ENCODE peak calls at places on chromosomes 3 and 15, in eight cellular contexts. One of them, this sample, is unnamed.

GRCh38 chr15:60721706-60722105 is 242.8 kb upstream of the ICE2 start:
- DNase-seq in colonic mucosa: no peak
- DNase-seq in epithelial cell of esophagus: peak; percentile 41
- DNase-seq in Panc1: no peak
- DNase-seq in osteocyte: no peak
- DNase-seq in cardiac fibroblast: no peak
- DNase-seq in CD4-positive, alpha-beta T cell: no peak
- DNase-seq in suprapubic skin: no peak
- DNase-seq in this sample: no peak

GRCh38 chr3:149179225-149179624 is 42.4 kb downstream of the CP start:
- DNase-seq in suprapubic skin: no peak
- DNase-seq in epithelial cell of esophagus: peak; percentile 46
- DNase-seq in Panc1: peak; percentile 20
- DNase-seq in colonic mucosa: no peak
- DNase-seq in cardiac fibroblast: no peak
- DNase-seq in CD4-positive, alpha-beta T cell: no peak
- DNase-seq in osteocyte: no peak
- DNase-seq in this sample: no peak

GRCh38 chr15:88636039-88636438 is 2.8 kb upstream of the ISG20 start:
- DNase-seq in osteocyte: no peak
- DNase-seq in Panc1: no peak
- DNase-seq in cardiac fibroblast: no peak
- DNase-seq in suprapubic skin: peak; percentile 71
- DNase-seq in colonic mucosa: peak; percentile 56
- DNase-seq in CD4-positive, alpha-beta T cell: peak; percentile 63
- DNase-seq in epithelial cell of esophagus: peak; percentile 82
- DNase-seq in this sample: no peak

GRCh38 chr15:86355798-86356197 is 276.1 kb downstream of the AGBL1 start:
- DNase-seq in epithelial cell of esophagus: peak; percentile 55
- DNase-seq in suprapubic skin: no peak
- DNase-seq in colonic mucosa: no peak
- DNase-seq in Panc1: no peak
- DNase-seq in CD4-positive, alpha-beta T cell: no peak
- DNase-seq in cardiac fibroblast: no peak
- DNase-seq in osteocyte: no peak
- DNase-seq in this sample: no peak

GRCh38 chr15:74132681-74133070 is 2.3 kb downstream of the ISLR2 start:
- DNase-seq in Panc1: no peak
- DNase-seq in epithelial cell of esophagus: peak; percentile 50
- DNase-seq in cardiac fibroblast: no peak
- DNase-seq in colonic mucosa: no peak
- DNase-seq in osteocyte: no peak
- DNase-seq in CD4-positive, alpha-beta T cell: no peak
- DNase-seq in suprapubic skin: no peak
- DNase-seq in this sample: no peak

GRCh38 chr3:52143616-52144015 is 10.6 kb downstream of the POC1A start:
- DNase-seq in osteocyte: no peak
- DNase-seq in epithelial cell of esophagus: no peak
- DNase-seq in CD4-positive, alpha-beta T cell: no peak
- DNase-seq in colonic mucosa: no peak
- DNase-seq in suprapubic skin: no peak
- DNase-seq in Panc1: no peak
- DNase-seq in cardiac fibroblast: no peak
- DNase-seq in this sample: no peak

GRCh38 chr3:154191520-154191919 is 70.3 kb downstream of the ARHGEF26 start:
- DNase-seq in cardiac fibroblast: no peak
- DNase-seq in epithelial cell of esophagus: no peak
- DNase-seq in CD4-positive, alpha-beta T cell: no peak
- DNase-seq in Panc1: no peak
- DNase-seq in osteocyte: no peak
- DNase-seq in suprapubic skin: no peak
- DNase-seq in colonic mucosa: no peak
- DNase-seq in this sample: no peak

GRCh38 chr3:15982667-15983145 is 184.9 kb upstream of the ANKRD28 start:
- DNase-seq in colonic mucosa: no peak
- DNase-seq in cardiac fibroblast: peak; percentile 85
- DNase-seq in CD4-positive, alpha-beta T cell: no peak
- DNase-seq in Panc1: peak; percentile 81
- DNase-seq in osteocyte: no peak
- DNase-seq in epithelial cell of esophagus: peak; percentile 99
- DNase-seq in suprapubic skin: peak; percentile 73
- DNase-seq in this sample: no peak

GRCh38 chr3:100183608-100184125 is 69.4 kb upstream of the FILIP1L start:
- DNase-seq in cardiac fibroblast: no peak
- DNase-seq in suprapubic skin: no peak
- DNase-seq in epithelial cell of esophagus: no peak
- DNase-seq in osteocyte: no peak
- DNase-seq in Panc1: no peak
- DNase-seq in colonic mucosa: no peak
- DNase-seq in CD4-positive, alpha-beta T cell: no peak
- DNase-seq in this sample: no peak

GRCh38 chr3:141894524-141895176 is 18.2 kb downstream of the ATP1B3 start:
- DNase-seq in Panc1: no peak
- DNase-seq in colonic mucosa: no peak
- DNase-seq in suprapubic skin: no peak
- DNase-seq in osteocyte: no peak
- DNase-seq in CD4-positive, alpha-beta T cell: no peak
- DNase-seq in cardiac fibroblast: peak; percentile 85
- DNase-seq in epithelial cell of esophagus: peak; percentile 91
- DNase-seq in this sample: peak; percentile 52

GRCh38 chr3:196525141-196525540 is 10.0 kb upstream of the SMCO1 start:
- DNase-seq in cardiac fibroblast: no peak
- DNase-seq in Panc1: no peak
- DNase-seq in osteocyte: no peak
- DNase-seq in colonic mucosa: no peak
- DNase-seq in suprapubic skin: no peak
- DNase-seq in CD4-positive, alpha-beta T cell: no peak
- DNase-seq in epithelial cell of esophagus: no peak
- DNase-seq in this sample: no peak

GRCh38 chr15:36590838-36591237 is 11.4 kb downstream of the CDIN1 start:
- DNase-seq in CD4-positive, alpha-beta T cell: no peak
- DNase-seq in cardiac fibroblast: peak; percentile 66
- DNase-seq in colonic mucosa: no peak
- DNase-seq in osteocyte: no peak
- DNase-seq in suprapubic skin: no peak
- DNase-seq in Panc1: no peak
- DNase-seq in epithelial cell of esophagus: peak; percentile 32
- DNase-seq in this sample: no peak

GRCh38 chr3:171005648-171006047 is 20.9 kb downstream of the SLC2A2 start:
- DNase-seq in cardiac fibroblast: peak; percentile 26
- DNase-seq in Panc1: no peak
- DNase-seq in suprapubic skin: no peak
- DNase-seq in epithelial cell of esophagus: no peak
- DNase-seq in CD4-positive, alpha-beta T cell: no peak
- DNase-seq in colonic mucosa: no peak
- DNase-seq in osteocyte: no peak
- DNase-seq in this sample: no peak

GRCh38 chr3:178131801-178132200 is 404.4 kb upstream of the KCNMB2 start:
- DNase-seq in osteocyte: no peak
- DNase-seq in cardiac fibroblast: peak; percentile 55
- DNase-seq in suprapubic skin: no peak
- DNase-seq in Panc1: no peak
- DNase-seq in epithelial cell of esophagus: peak; percentile 42
- DNase-seq in CD4-positive, alpha-beta T cell: no peak
- DNase-seq in colonic mucosa: no peak
- DNase-seq in this sample: no peak

GRCh38 chr3:179088306-179088705 is 16.7 kb upstream of the ZMAT3 start:
- DNase-seq in colonic mucosa: no peak
- DNase-seq in cardiac fibroblast: no peak
- DNase-seq in suprapubic skin: no peak
- DNase-seq in osteocyte: no peak
- DNase-seq in epithelial cell of esophagus: no peak
- DNase-seq in CD4-positive, alpha-beta T cell: no peak
- DNase-seq in Panc1: no peak
- DNase-seq in this sample: no peak

GRCh38 chr15:66765478-66766281 is 63.6 kb downstream of the SMAD6 start:
- DNase-seq in Panc1: no peak
- DNase-seq in suprapubic skin: no peak
- DNase-seq in cardiac fibroblast: peak; percentile 42
- DNase-seq in colonic mucosa: peak; percentile 66
- DNase-seq in osteocyte: no peak
- DNase-seq in CD4-positive, alpha-beta T cell: no peak
- DNase-seq in epithelial cell of esophagus: peak; percentile 63
- DNase-seq in this sample: no peak

GRCh38 chr3:81244196-81244595 is 517.2 kb downstream of the GBE1 start:
- DNase-seq in cardiac fibroblast: no peak
- DNase-seq in osteocyte: no peak
- DNase-seq in suprapubic skin: no peak
- DNase-seq in colonic mucosa: no peak
- DNase-seq in epithelial cell of esophagus: no peak
- DNase-seq in CD4-positive, alpha-beta T cell: no peak
- DNase-seq in Panc1: no peak
- DNase-seq in this sample: no peak

GRCh38 chr3:81245043-81245442 is 516.4 kb downstream of the GBE1 start:
- DNase-seq in colonic mucosa: no peak
- DNase-seq in cardiac fibroblast: peak; percentile 43
- DNase-seq in epithelial cell of esophagus: no peak
- DNase-seq in CD4-positive, alpha-beta T cell: no peak
- DNase-seq in osteocyte: no peak
- DNase-seq in suprapubic skin: no peak
- DNase-seq in Panc1: no peak
- DNase-seq in this sample: no peak

GRCh38 chr3:81237193-81237592 is 524.3 kb downstream of the GBE1 start:
- DNase-seq in colonic mucosa: no peak
- DNase-seq in cardiac fibroblast: no peak
- DNase-seq in Panc1: no peak
- DNase-seq in epithelial cell of esophagus: no peak
- DNase-seq in osteocyte: no peak
- DNase-seq in CD4-positive, alpha-beta T cell: no peak
- DNase-seq in suprapubic skin: no peak
- DNase-seq in this sample: no peak

GRCh38 chr3:81245505-81245904 is 515.9 kb downstream of the GBE1 start:
- DNase-seq in CD4-positive, alpha-beta T cell: no peak
- DNase-seq in osteocyte: no peak
- DNase-seq in epithelial cell of esophagus: no peak
- DNase-seq in suprapubic skin: no peak
- DNase-seq in colonic mucosa: no peak
- DNase-seq in Panc1: no peak
- DNase-seq in cardiac fibroblast: peak; percentile 11
- DNase-seq in this sample: no peak

DNA sequence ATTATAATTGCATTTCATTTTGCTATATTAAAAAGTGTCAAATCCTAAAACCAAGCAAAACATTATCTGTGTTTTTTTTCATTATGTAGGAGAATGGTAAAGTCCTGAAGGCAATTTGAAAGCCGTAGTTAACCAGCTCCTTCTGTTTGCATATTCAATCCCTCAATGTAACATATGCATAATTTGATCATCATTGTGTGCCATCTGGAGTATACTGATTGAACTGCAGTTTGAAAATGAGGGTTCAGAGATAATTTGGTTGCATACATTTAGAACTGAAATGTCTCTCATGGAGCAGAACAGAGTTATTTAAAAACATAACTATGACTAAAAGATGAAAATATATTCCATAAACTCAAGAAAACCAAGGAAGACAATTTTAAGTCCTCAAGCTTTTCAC is 518.6 kb downstream of the GBE1 start:
- DNase-seq in Panc1: no peak
- DNase-seq in suprapubic skin: no peak
- DNase-seq in colonic mucosa: no peak
- DNase-seq in cardiac fibroblast: peak; percentile 30
- DNase-seq in CD4-positive, alpha-beta T cell: no peak
- DNase-seq in epithelial cell of esophagus: peak; percentile 41
- DNase-seq in osteocyte: no peak
- DNase-seq in this sample: no peak
- TF ChIP-seq CTCF in Panc1: peak; percentile 41
- TF ChIP-seq CTCF in suprapubic skin: no peak
- TF ChIP-seq CTCF in colonic mucosa: peak; percentile 40
- TF ChIP-seq CTCF in cardiac fibroblast: peak; percentile 58
- TF ChIP-seq CTCF in CD4-positive, alpha-beta T cell: no peak
- TF ChIP-seq CTCF in epithelial cell of esophagus: peak; percentile 52
- TF ChIP-seq CTCF in osteocyte: peak; percentile 68
- TF ChIP-seq CTCF in this sample: no peak

DNA sequence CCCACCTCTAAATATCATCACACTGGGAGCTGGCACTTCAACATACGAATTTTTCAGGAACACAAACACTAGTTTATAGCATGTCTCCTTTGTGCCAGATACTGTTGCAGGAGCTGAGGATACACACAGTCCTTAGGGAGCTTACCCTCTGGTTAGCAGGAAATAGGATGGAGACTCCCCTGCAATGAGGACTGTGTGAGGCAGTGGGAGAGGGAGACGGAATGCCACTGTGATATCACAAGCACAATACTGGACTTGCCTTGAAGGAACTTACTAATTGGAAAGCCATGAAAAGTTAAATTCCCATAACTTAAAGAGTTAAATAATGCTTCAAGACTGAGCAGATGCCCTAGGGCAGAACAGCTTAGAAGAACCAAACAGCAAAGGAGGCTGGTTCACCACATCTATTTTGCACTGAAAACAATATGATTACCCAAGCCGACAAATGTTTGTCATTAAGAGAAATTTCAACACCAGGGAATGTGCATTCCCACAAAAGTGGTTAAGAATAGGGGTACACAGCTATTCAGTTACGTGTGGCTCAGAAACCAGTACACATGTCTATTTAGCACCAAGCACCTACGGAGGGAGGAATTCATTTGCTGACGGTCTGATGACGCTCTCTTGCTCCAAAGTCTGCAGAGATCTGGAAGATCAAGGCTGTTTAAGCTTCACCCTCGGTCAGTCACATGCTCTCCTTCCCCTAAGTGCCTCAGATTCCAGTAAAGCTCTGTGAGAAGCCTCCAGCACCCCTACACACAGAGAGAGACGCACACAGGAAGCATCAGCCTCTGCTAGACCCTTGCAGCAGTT is 5.2 kb downstream of the TBC1D2B start:
- DNase-seq in Panc1: no peak
- DNase-seq in suprapubic skin: peak; percentile 70
- DNase-seq in osteocyte: no peak
- DNase-seq in cardiac fibroblast: peak; percentile 92
- DNase-seq in epithelial cell of esophagus: peak; percentile 45
- DNase-seq in CD4-positive, alpha-beta T cell: peak; percentile 33
- DNase-seq in colonic mucosa: peak; percentile 76
- DNase-seq in this sample: no peak
- TF ChIP-seq CTCF in Panc1: no peak
- TF ChIP-seq CTCF in suprapubic skin: no peak
- TF ChIP-seq CTCF in osteocyte: no peak
- TF ChIP-seq CTCF in cardiac fibroblast: no peak
- TF ChIP-seq CTCF in epithelial cell of esophagus: no peak
- TF ChIP-seq CTCF in CD4-positive, alpha-beta T cell: no peak
- TF ChIP-seq CTCF in colonic mucosa: no peak
- TF ChIP-seq CTCF in this sample: no peak

DNA sequence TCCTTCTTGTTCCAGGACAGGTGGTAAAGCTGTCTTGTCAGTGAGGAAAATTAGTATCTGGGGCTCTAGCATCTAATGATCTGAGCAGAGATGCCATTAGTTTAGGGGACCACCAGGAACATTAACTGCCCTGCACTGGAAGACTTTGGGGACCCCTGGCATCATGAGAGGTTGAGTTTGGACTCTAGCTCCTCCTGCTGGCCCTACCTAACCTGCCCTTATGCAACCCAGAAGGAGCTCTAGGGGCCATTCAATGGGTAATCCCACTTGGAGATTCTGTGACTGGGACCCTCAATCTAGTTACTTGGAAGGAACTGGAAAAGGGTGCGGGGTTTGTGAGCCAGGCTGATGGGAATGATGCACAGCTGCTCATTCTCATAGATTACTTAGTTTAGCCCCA is 451.0 kb downstream of the EPHB1 start:
- DNase-seq in CD4-positive, alpha-beta T cell: no peak
- DNase-seq in osteocyte: no peak
- DNase-seq in cardiac fibroblast: no peak
- DNase-seq in Panc1: no peak
- DNase-seq in suprapubic skin: no peak
- DNase-seq in colonic mucosa: no peak
- DNase-seq in epithelial cell of esophagus: no peak
- DNase-seq in this sample: no peak
- TF ChIP-seq CTCF in CD4-positive, alpha-beta T cell: no peak
- TF ChIP-seq CTCF in osteocyte: no peak
- TF ChIP-seq CTCF in cardiac fibroblast: no peak
- TF ChIP-seq CTCF in Panc1: peak; percentile 17
- TF ChIP-seq CTCF in suprapubic skin: no peak
- TF ChIP-seq CTCF in colonic mucosa: no peak
- TF ChIP-seq CTCF in epithelial cell of esophagus: no peak
- TF ChIP-seq CTCF in this sample: no peak

GRCh38 chr3:50154476-50154839 is 666 bp upstream of the SEMA3F start:
- DNase-seq in suprapubic skin: no peak
- DNase-seq in osteocyte: no peak
- DNase-seq in colonic mucosa: no peak
- DNase-seq in cardiac fibroblast: no peak
- DNase-seq in CD4-positive, alpha-beta T cell: no peak
- DNase-seq in epithelial cell of esophagus: no peak
- DNase-seq in Panc1: no peak
- DNase-seq in this sample: no peak
- TF ChIP-seq CTCF in suprapubic skin: no peak
- TF ChIP-seq CTCF in osteocyte: peak; percentile 9
- TF ChIP-seq CTCF in colonic mucosa: no peak
- TF ChIP-seq CTCF in cardiac fibroblast: no peak
- TF ChIP-seq CTCF in CD4-positive, alpha-beta T cell: no peak
- TF ChIP-seq CTCF in epithelial cell of esophagus: no peak
- TF ChIP-seq CTCF in Panc1: peak; percentile 59
- TF ChIP-seq CTCF in this sample: peak; percentile 11

This sample was measured in CD14-positive monocyte.